ENCODE peak calls at places on chromosomes 11 and 22, in six cellular contexts. T, P, H, A, L and Z are unnamed samples.

GRCh38 chr11:843818-844692 is 1.4 kb downstream of the TSPAN4 start:
- DNase-seq in T (no peak), P (peak), H (peak), A (peak), L (peak), Z (peak)

GRCh38 chr11:99522467-99523173 is 501.9 kb downstream of the CNTN5 start:
- DNase-seq in T (no peak), P (no peak), H (no peak), A (no peak), L (no peak), Z (no peak)

GRCh38 chr22:30865656-30866055 is 102.9 kb downstream of the MORC2 start:
- DNase-seq in T (no peak), P (peak), H (no peak), A (peak), L (no peak), Z (peak)

GRCh38 chr11:19594326-19594725 is 118.3 kb upstream of the NAV2 start:
- DNase-seq in T (no peak), P (no peak), H (no peak), A (no peak), L (no peak), Z (peak)

GRCh38 chr11:115425243-115425642 is 79.0 kb downstream of the CADM1 start:
- DNase-seq in T (no peak), P (no peak), H (peak), A (no peak), L (no peak), Z (no peak)

GRCh38 chr11:87173185-87174039 is 135.7 kb downstream of the TMEM135 start:
- DNase-seq in T (no peak), P (no peak), H (peak), A (no peak), L (no peak), Z (no peak)

GRCh38 chr22:29473001-29473400 is 7.0 kb upstream of the NEFH start:
- DNase-seq in T (no peak), P (no peak), H (no peak), A (no peak), L (no peak), Z (no peak)

GRCh38 chr11:14687943-14688627 is 44.5 kb downstream of the PDE3B start:
- DNase-seq in T (no peak), P (no peak), H (peak), A (no peak), L (no peak), Z (no peak)

GRCh38 chr11:73866586-73866996 is 10.1 kb downstream of the COA4 start:
- DNase-seq in T (no peak), P (no peak), H (peak), A (no peak), L (peak), Z (peak)

GRCh38 chr11:68652683-68653156 is 31.6 kb upstream of the GAL start:
- DNase-seq in T (no peak), P (no peak), H (no peak), A (no peak), L (no peak), Z (no peak)

GRCh38 chr11:126098204-126098769 is 35.6 kb upstream of the CDON start:
- DNase-seq in T (no peak), P (no peak), H (no peak), A (no peak), L (no peak), Z (no peak)

GRCh38 chr22:29475550-29475949 is 4.5 kb upstream of the NEFH start:
- DNase-seq in T (no peak), P (no peak), H (no peak), A (no peak), L (no peak), Z (no peak)

GRCh38 chr11:69971741-69972140 is 106.4 kb upstream of the ANO1 start:
- DNase-seq in T (no peak), P (no peak), H (no peak), A (no peak), L (no peak), Z (no peak)

GRCh38 chr11:74009675-74010305 is 905 bp upstream of the UCP3 start:
- DNase-seq in T (no peak), P (peak), H (no peak), A (no peak), L (no peak), Z (no peak)

GRCh38 chr11:87628161-87628560 is 547.1 kb downstream of the RAB38 start:
- DNase-seq in T (no peak), P (no peak), H (peak), A (no peak), L (peak), Z (peak)

GRCh38 chr22:27252282-27253049 is 549.1 kb downstream of the MN1 start:
- DNase-seq in T (no peak), P (no peak), H (no peak), A (no peak), L (no peak), Z (peak)

GRCh38 chr22:29269731-29270474 is 1.8 kb downstream of the EWSR1 start:
- DNase-seq in T (no peak), P (no peak), H (peak), A (no peak), L (peak), Z (no peak)

GRCh38 chr11:350723-351255 is 18.5 kb upstream of the B4GALNT4 start:
- DNase-seq in T (peak), P (peak), H (no peak), A (peak), L (peak), Z (peak)

GRCh38 chr11:102564110-102564509 is 33.6 kb upstream of the MMP7 start:
- DNase-seq in T (no peak), P (peak), H (peak), A (no peak), L (no peak), Z (no peak)

GRCh38 chr11:34356576-34356917 is 1.3 kb downstream of the ABTB2 start:
- DNase-seq in T (no peak), P (no peak), H (peak), A (peak), L (peak), Z (peak)

GRCh38 chr22:26800858-26801257 is 143.5 kb downstream of the MIAT start:
- DNase-seq in T (no peak), P (peak), H (no peak), A (peak), L (peak), Z (peak)

GRCh38 chr11:75639752-75640151 is 29.1 kb downstream of the MAP6 start:
- DNase-seq in T (no peak), P (peak), H (peak), A (no peak), L (peak), Z (peak)

GRCh38 chr22:22703715-22704114 is 59.3 kb downstream of the GGTLC2 start:
- DNase-seq in T (no peak), P (no peak), H (no peak), A (no peak), L (no peak), Z (peak)

GRCh38 chr22:43957871-43958270 is 2.6 kb downstream of the SAMM50 start:
- DNase-seq in T (no peak), P (no peak), H (no peak), A (no peak), L (no peak), Z (no peak)

GRCh38 chr11:102138677-102139076 is 28.4 kb downstream of the YAP1 start:
- DNase-seq in T (no peak), P (no peak), H (no peak), A (no peak), L (no peak), Z (no peak)

GRCh38 chr11:95897731-95898130 is 26.2 kb downstream of the MTMR2 start:
- DNase-seq in T (no peak), P (no peak), H (no peak), A (no peak), L (no peak), Z (no peak)

GRCh38 chr11:73225001-73225686 is 7.1 kb downstream of the P2RY2 start:
- DNase-seq in T (no peak), P (no peak), H (no peak), A (peak), L (peak), Z (peak)